ENCODE peak calls at places on chromosomes 13 and 19, in nine cellular contexts. One of them, this sample, is unnamed.

GRCh38 chr13:24032252-24032651 is 128.3 kb upstream of the SPATA13 start:
- DNase-seq in HCT116: no peak
- DNase-seq in A549: no peak
- DNase-seq in GM12878: no peak
- DNase-seq in HepG2: no peak
- DNase-seq in GM23338: no peak
- DNase-seq in SK-N-SH: no peak
- DNase-seq in Panc1: no peak
- DNase-seq in K562: no peak
- DNase-seq in this sample: no peak

GRCh38 chr13:26993780-26994179 is 177.8 kb downstream of the USP12 start:
- DNase-seq in HCT116: no peak
- DNase-seq in A549: no peak
- DNase-seq in GM12878: no peak
- DNase-seq in HepG2: no peak
- DNase-seq in GM23338: no peak
- DNase-seq in SK-N-SH: no peak
- DNase-seq in Panc1: no peak
- DNase-seq in K562: no peak
- DNase-seq in this sample: no peak

GRCh38 chr19:16325161-16325527 is 518 bp downstream of the KLF2 start:
- DNase-seq in HCT116: no peak
- DNase-seq in A549: peak; percentile 41
- DNase-seq in GM12878: no peak
- DNase-seq in HepG2: no peak
- DNase-seq in GM23338: peak; percentile 71
- DNase-seq in SK-N-SH: peak; percentile 65
- DNase-seq in Panc1: no peak
- DNase-seq in K562: peak; percentile 75
- DNase-seq in this sample: no peak

GRCh38 chr19:51440052-51440451 is 18.2 kb downstream of the SIGLEC8 start:
- DNase-seq in HCT116: no peak
- DNase-seq in A549: no peak
- DNase-seq in GM12878: no peak
- DNase-seq in HepG2: no peak
- DNase-seq in GM23338: no peak
- DNase-seq in SK-N-SH: no peak
- DNase-seq in Panc1: no peak
- DNase-seq in K562: no peak
- DNase-seq in this sample: no peak

GRCh38 chr19:45630463-45630862 is 8.7 kb downstream of the EML2 start:
- DNase-seq in HCT116: peak; percentile 67
- DNase-seq in A549: peak; percentile 84
- DNase-seq in GM12878: peak; percentile 60
- DNase-seq in HepG2: no peak
- DNase-seq in GM23338: peak; percentile 71
- DNase-seq in SK-N-SH: peak; percentile 3
- DNase-seq in Panc1: no peak
- DNase-seq in K562: no peak
- DNase-seq in this sample: no peak

GRCh38 chr13:112583592-112584277 is 4.2 kb downstream of the TUBGCP3 start:
- DNase-seq in HCT116: no peak
- DNase-seq in A549: no peak
- DNase-seq in GM12878: no peak
- DNase-seq in HepG2: no peak
- DNase-seq in GM23338: no peak
- DNase-seq in SK-N-SH: no peak
- DNase-seq in Panc1: no peak
- DNase-seq in K562: no peak
- DNase-seq in this sample: peak; percentile 57

GRCh38 chr13:19597523-19597922 is 35.9 kb upstream of the MPHOSPH8 start:
- DNase-seq in HCT116: no peak
- DNase-seq in A549: peak; percentile 25
- DNase-seq in GM12878: no peak
- DNase-seq in HepG2: no peak
- DNase-seq in GM23338: no peak
- DNase-seq in SK-N-SH: no peak
- DNase-seq in Panc1: peak; percentile 25
- DNase-seq in K562: no peak
- DNase-seq in this sample: no peak

GRCh38 chr19:6276447-6276846 is 3.3 kb downstream of the MLLT1 start:
- DNase-seq in HCT116: no peak
- DNase-seq in A549: no peak
- DNase-seq in GM12878: no peak
- DNase-seq in HepG2: no peak
- DNase-seq in GM23338: no peak
- DNase-seq in SK-N-SH: peak; percentile 47
- DNase-seq in Panc1: no peak
- DNase-seq in K562: peak; percentile 75
- DNase-seq in this sample: no peak

GRCh38 chr19:45667620-45668341 is at the start of gene GIPR:
- DNase-seq in HCT116: peak; percentile 72
- DNase-seq in A549: peak; percentile 86
- DNase-seq in GM12878: no peak
- DNase-seq in HepG2: peak; percentile 44
- DNase-seq in GM23338: peak; percentile 77
- DNase-seq in SK-N-SH: peak; percentile 74
- DNase-seq in Panc1: no peak
- DNase-seq in K562: peak; percentile 88
- DNase-seq in this sample: peak; percentile 63

GRCh38 chr19:15264061-15264932 is 32.0 kb upstream of the EPHX3 start:
- DNase-seq in HCT116: peak; percentile 45
- DNase-seq in A549: peak; percentile 64
- DNase-seq in GM12878: no peak
- DNase-seq in HepG2: peak; percentile 56
- DNase-seq in GM23338: peak; percentile 93
- DNase-seq in SK-N-SH: peak; percentile 85
- DNase-seq in Panc1: no peak
- DNase-seq in K562: peak; percentile 65
- DNase-seq in this sample: peak; percentile 66

GRCh38 chr13:21933001-21933400 is 262.1 kb downstream of the FGF9 start:
- DNase-seq in HCT116: no peak
- DNase-seq in A549: no peak
- DNase-seq in GM12878: no peak
- DNase-seq in HepG2: no peak
- DNase-seq in GM23338: no peak
- DNase-seq in SK-N-SH: no peak
- DNase-seq in Panc1: no peak
- DNase-seq in K562: no peak
- DNase-seq in this sample: no peak

GRCh38 chr19:58554494-58555368 is at the start of gene CHMP2A:
- DNase-seq in HCT116: peak; percentile 93
- DNase-seq in A549: peak; percentile 99
- DNase-seq in GM12878: peak; percentile 85
- DNase-seq in HepG2: peak; percentile 84
- DNase-seq in GM23338: peak; percentile 99
- DNase-seq in SK-N-SH: peak; percentile 96
- DNase-seq in Panc1: peak; percentile 81
- DNase-seq in K562: peak; percentile 89
- DNase-seq in this sample: peak; percentile 98

GRCh38 chr19:48006762-48007161 is 12.3 kb downstream of the ELSPBP1 start:
- DNase-seq in HCT116: peak; percentile 32
- DNase-seq in A549: peak; percentile 74
- DNase-seq in GM12878: no peak
- DNase-seq in HepG2: peak; percentile 15
- DNase-seq in GM23338: peak; percentile 83
- DNase-seq in SK-N-SH: no peak
- DNase-seq in Panc1: no peak
- DNase-seq in K562: peak; percentile 45
- DNase-seq in this sample: no peak

GRCh38 chr19:6464070-6464873 is at the start of gene CRB3:
- DNase-seq in HCT116: peak; percentile 80
- DNase-seq in A549: peak; percentile 21
- DNase-seq in GM12878: no peak
- DNase-seq in HepG2: peak; percentile 73
- DNase-seq in GM23338: peak; percentile 99
- DNase-seq in SK-N-SH: no peak
- DNase-seq in Panc1: no peak
- DNase-seq in K562: no peak
- DNase-seq in this sample: no peak

GRCh38 chr13:94454906-94455305 is 24.6 kb downstream of the DCT start:
- DNase-seq in HCT116: no peak
- DNase-seq in A549: no peak
- DNase-seq in GM12878: no peak
- DNase-seq in HepG2: no peak
- DNase-seq in GM23338: no peak
- DNase-seq in SK-N-SH: no peak
- DNase-seq in Panc1: no peak
- DNase-seq in K562: no peak
- DNase-seq in this sample: no peak

GRCh38 chr13:90717451-90717936 is 630.0 kb upstream of the MIR17HG start:
- DNase-seq in HCT116: peak; percentile 22
- DNase-seq in A549: no peak
- DNase-seq in GM12878: no peak
- DNase-seq in HepG2: no peak
- DNase-seq in GM23338: peak; percentile 49
- DNase-seq in SK-N-SH: no peak
- DNase-seq in Panc1: no peak
- DNase-seq in K562: no peak
- DNase-seq in this sample: no peak

GRCh38 chr19:13876834-13877233 is at the start of gene NANOS3:
- DNase-seq in HCT116: no peak
- DNase-seq in A549: no peak
- DNase-seq in GM12878: no peak
- DNase-seq in HepG2: no peak
- DNase-seq in GM23338: no peak
- DNase-seq in SK-N-SH: peak; percentile 17
- DNase-seq in Panc1: no peak
- DNase-seq in K562: no peak
- DNase-seq in this sample: no peak

GRCh38 chr19:13872695-13873389 is 4.1 kb upstream of the NANOS3 start:
- DNase-seq in HCT116: no peak
- DNase-seq in A549: peak; percentile 47
- DNase-seq in GM12878: no peak
- DNase-seq in HepG2: no peak
- DNase-seq in GM23338: peak; percentile 95
- DNase-seq in SK-N-SH: peak; percentile 43
- DNase-seq in Panc1: no peak
- DNase-seq in K562: peak; percentile 92
- DNase-seq in this sample: peak; percentile 21

GRCh38 chr19:13875824-13876223 is 1.1 kb upstream of the NANOS3 start:
- DNase-seq in HCT116: no peak
- DNase-seq in A549: no peak
- DNase-seq in GM12878: no peak
- DNase-seq in HepG2: no peak
- DNase-seq in GM23338: no peak
- DNase-seq in SK-N-SH: peak; percentile 18
- DNase-seq in Panc1: no peak
- DNase-seq in K562: no peak
- DNase-seq in this sample: no peak

GRCh38 chr19:13872339-13872694 is 4.6 kb upstream of the NANOS3 start:
- DNase-seq in HCT116: no peak
- DNase-seq in A549: no peak
- DNase-seq in GM12878: no peak
- DNase-seq in HepG2: no peak
- DNase-seq in GM23338: no peak
- DNase-seq in SK-N-SH: peak; percentile 32
- DNase-seq in Panc1: no peak
- DNase-seq in K562: no peak
- DNase-seq in this sample: no peak

GRCh38 chr19:13873776-13874515 is 3.0 kb upstream of the NANOS3 start:
- DNase-seq in HCT116: no peak
- DNase-seq in A549: no peak
- DNase-seq in GM12878: no peak
- DNase-seq in HepG2: no peak
- DNase-seq in GM23338: no peak
- DNase-seq in SK-N-SH: peak; percentile 49
- DNase-seq in Panc1: no peak
- DNase-seq in K562: no peak
- DNase-seq in this sample: no peak
- TF ChIP-seq REST in HCT116: no peak
- TF ChIP-seq REST in A549: no peak
- TF ChIP-seq REST in GM12878: no peak
- TF ChIP-seq REST in HepG2: no peak
- TF ChIP-seq REST in GM23338: no peak
- TF ChIP-seq REST in SK-N-SH: no peak
- TF ChIP-seq REST in Panc1: no peak
- TF ChIP-seq REST in K562: no peak
- TF ChIP-seq REST in this sample: no peak

DNA sequence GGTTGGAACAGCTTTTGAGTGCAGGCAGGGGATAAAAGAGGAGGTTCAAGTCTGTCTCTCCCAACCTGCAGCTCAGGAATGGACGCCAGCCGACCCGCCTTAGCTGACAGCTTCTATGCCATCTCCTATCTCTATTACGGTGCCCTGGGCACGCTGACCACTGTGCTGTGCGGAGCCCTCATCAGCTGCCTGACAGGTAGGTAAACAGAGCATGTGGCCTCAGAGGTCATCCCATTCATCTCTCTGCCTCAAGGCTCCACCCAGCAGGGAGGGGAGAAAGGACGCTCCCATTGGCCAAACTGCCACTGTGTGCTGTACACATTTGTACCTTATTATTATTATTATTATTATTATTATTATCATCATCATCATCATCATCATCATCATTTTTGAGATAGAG is 16.5 kb downstream of the SLC5A5 start:
- DNase-seq in HCT116: no peak
- DNase-seq in A549: no peak
- DNase-seq in GM12878: no peak
- DNase-seq in HepG2: no peak
- DNase-seq in GM23338: no peak
- DNase-seq in SK-N-SH: no peak
- DNase-seq in Panc1: no peak
- DNase-seq in K562: no peak
- DNase-seq in this sample: no peak
- TF ChIP-seq REST in HCT116: no peak
- TF ChIP-seq REST in A549: no peak
- TF ChIP-seq REST in GM12878: no peak
- TF ChIP-seq REST in HepG2: no peak
- TF ChIP-seq REST in GM23338: no peak
- TF ChIP-seq REST in SK-N-SH: no peak
- TF ChIP-seq REST in Panc1: no peak
- TF ChIP-seq REST in K562: no peak
- TF ChIP-seq REST in this sample: no peak

GRCh38 chr19:3977242-3978143 is 6.6 kb upstream of the DAPK3 start:
- DNase-seq in HCT116: no peak
- DNase-seq in A549: no peak
- DNase-seq in GM12878: no peak
- DNase-seq in HepG2: no peak
- DNase-seq in GM23338: peak; percentile 53
- DNase-seq in SK-N-SH: peak; percentile 44
- DNase-seq in Panc1: no peak
- DNase-seq in K562: peak; percentile 61
- DNase-seq in this sample: peak; percentile 73
- TF ChIP-seq REST in HCT116: no peak
- TF ChIP-seq REST in A549: no peak
- TF ChIP-seq REST in GM12878: no peak
- TF ChIP-seq REST in HepG2: no peak
- TF ChIP-seq REST in GM23338: no peak
- TF ChIP-seq REST in SK-N-SH: no peak
- TF ChIP-seq REST in Panc1: peak; percentile 32
- TF ChIP-seq REST in K562: no peak
- TF ChIP-seq REST in this sample: no peak

DNA sequence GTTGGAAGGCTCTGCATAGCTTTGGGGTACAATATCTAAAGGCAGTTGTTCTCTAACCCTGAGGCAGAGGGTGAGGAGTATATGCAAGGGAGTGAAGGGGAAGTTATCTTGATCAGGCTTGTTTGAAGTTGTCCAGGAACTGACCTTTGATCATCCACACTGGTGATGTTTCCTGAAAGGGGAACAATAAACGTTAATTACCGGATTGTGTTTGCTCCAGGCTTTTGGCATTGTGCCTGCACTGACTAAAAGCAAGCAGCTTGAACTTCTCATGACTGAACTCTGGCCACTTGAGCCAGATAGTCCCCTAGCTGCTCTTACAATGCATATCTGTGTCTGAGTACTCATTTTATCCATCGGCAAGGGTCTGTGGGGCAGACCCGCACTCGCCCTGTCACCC is 27.0 kb upstream of the ZNF726 start:
- DNase-seq in HCT116: no peak
- DNase-seq in A549: peak; percentile 3
- DNase-seq in GM12878: no peak
- DNase-seq in HepG2: peak; percentile 69
- DNase-seq in GM23338: no peak
- DNase-seq in SK-N-SH: no peak
- DNase-seq in Panc1: no peak
- DNase-seq in K562: no peak
- DNase-seq in this sample: no peak
- TF ChIP-seq REST in HCT116: no peak
- TF ChIP-seq REST in A549: no peak
- TF ChIP-seq REST in GM12878: no peak
- TF ChIP-seq REST in HepG2: no peak
- TF ChIP-seq REST in GM23338: no peak
- TF ChIP-seq REST in SK-N-SH: no peak
- TF ChIP-seq REST in Panc1: no peak
- TF ChIP-seq REST in K562: no peak
- TF ChIP-seq REST in this sample: no peak